ENCODE peak calls at places on chromosome 5, in six cellular contexts. Z, Y, X, U, A and J are unnamed samples.

GRCh38 chr5:66410056-66410455 is 186.1 kb upstream of the MAST4 start:
- DNase-seq in Y (no peak), U (no peak), A (no peak), X (no peak), Z (no peak), J (no peak)

GRCh38 chr5:53922508-53923498 is 362.4 kb downstream of the NDUFS4 start:
- DNase-seq in X (no peak), A (no peak), Z (no peak), Y (no peak), U (no peak), J (no peak)

GRCh38 chr5:145117285-145117684 is 717.9 kb downstream of the PRELID2 start:
- DNase-seq in Y (no peak), Z (no peak), X (no peak), U (no peak), A (no peak), J (no peak)

GRCh38 chr5:157080291-157080690 is 21.4 kb upstream of the HAVCR1 start:
- DNase-seq in Y (no peak), Z (no peak), A (no peak), X (no peak), U (no peak), J (no peak)

GRCh38 chr5:107794731-107795130 is 124.0 kb upstream of the EFNA5 start:
- DNase-seq in Z (no peak), U (no peak), Y (no peak), X (peak), A (no peak), J (peak)

GRCh38 chr5:136730426-136730825 is 365.1 kb upstream of the TRPC7 start:
- DNase-seq in X (no peak), A (no peak), U (no peak), Z (no peak), Y (no peak), J (no peak)

GRCh38 chr5:39501403-39501802 is 76.6 kb upstream of the DAB2 start:
- DNase-seq in Z (no peak), U (no peak), A (no peak), X (peak), Y (no peak), J (peak)

GRCh38 chr5:162434311-162434710 is 366.7 kb downstream of the GABRG2 start:
- DNase-seq in A (no peak), Z (no peak), X (no peak), U (no peak), Y (no peak), J (no peak)

GRCh38 chr5:80569961-80570786 is at the start of gene ANKRD34B:
- DNase-seq in U (no peak), Z (peak), X (no peak), Y (no peak), A (peak), J (no peak)

GRCh38 chr5:154371687-154372086 is 74.1 kb upstream of the SAP30L start:
- DNase-seq in X (peak), Y (no peak), U (peak), Z (no peak), A (no peak), J (peak)

GRCh38 chr5:168227973-168228615 is 63.4 kb upstream of the WWC1 start:
- DNase-seq in Z (no peak), U (peak), A (no peak), X (peak), Y (no peak), J (no peak)

GRCh38 chr5:14794600-14795230 is 76.9 kb downstream of the ANKH start:
- DNase-seq in X (no peak), Y (no peak), U (no peak), A (no peak), Z (no peak), J (no peak)

GRCh38 chr5:115842089-115842881 is 550 bp downstream of the AP3S1 start:
- DNase-seq in A (peak), X (no peak), U (no peak), Z (peak), Y (peak), J (no peak)

GRCh38 chr5:155094455-155094854 is 80.9 kb downstream of the KIF4B start:
- DNase-seq in Y (no peak), U (no peak), Z (no peak), A (no peak), X (no peak), J (no peak)

GRCh38 chr5:53303105-53303504 is 177.3 kb upstream of the FST start:
- DNase-seq in X (peak), Z (no peak), Y (no peak), A (no peak), U (peak), J (peak)

GRCh38 chr5:6403416-6403815 is 25.1 kb upstream of the MED10 start:
- DNase-seq in A (no peak), Y (no peak), U (no peak), X (no peak), Z (no peak), J (no peak)

DNA sequence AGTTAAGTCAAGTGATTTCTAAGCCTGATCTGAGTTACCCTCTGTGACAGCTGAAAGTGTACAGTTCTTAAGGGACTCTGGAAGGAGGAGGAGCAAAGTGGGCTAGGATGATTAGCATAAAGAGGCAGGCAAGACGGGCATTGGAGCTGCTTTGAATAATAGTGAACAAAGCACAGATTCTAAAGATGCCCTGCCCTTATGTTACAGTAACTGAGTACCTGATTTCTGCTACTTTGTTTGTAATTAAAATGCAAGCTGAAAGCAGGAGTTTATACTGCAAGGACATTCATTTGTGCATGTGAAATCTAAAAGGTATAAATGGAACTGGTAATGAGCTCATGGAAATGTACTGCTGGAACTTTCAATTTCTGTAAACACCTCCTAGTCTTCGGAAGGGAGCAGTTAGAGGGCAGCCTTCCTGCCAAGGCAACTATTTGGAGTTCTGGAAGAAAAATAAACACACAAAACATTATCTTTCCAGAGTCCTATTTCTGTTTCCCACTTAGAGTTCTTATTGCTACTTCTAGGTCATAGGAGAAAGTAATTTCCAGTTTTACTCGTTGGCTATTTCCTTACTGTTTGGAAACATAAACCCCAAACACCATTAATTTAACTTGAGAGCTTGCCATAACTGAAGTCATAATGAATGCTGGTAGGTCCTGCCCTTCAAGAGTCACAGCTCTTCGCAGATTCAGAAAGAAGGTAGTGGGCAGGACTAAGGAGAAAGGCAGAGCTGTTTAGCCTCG is at the start of gene RANBP3L:
- DNase-seq in X (peak), A (peak), Z (no peak), Y (no peak), U (no peak), J (no peak)
- H3K4me3 ChIP-seq in X (peak), A (no peak), Z (peak), Y (no peak), U (no peak), J (peak)

GRCh38 chr5:133421394-133421793 is 190.9 kb downstream of the FSTL4 start:
- DNase-seq in A (peak), Z (no peak), U (no peak), X (peak), Y (no peak), J (no peak)
- TF ChIP-seq CTCF in A (peak), Z (no peak), U (peak), X (peak), Y (no peak), J (no peak)

GRCh38 chr5:179079165-179079987 is 19.2 kb downstream of the ZNF354C start:
- DNase-seq in U (no peak), Y (no peak), X (no peak), A (no peak), Z (no peak), J (no peak)
- H3K4me3 ChIP-seq in U (no peak), Y (no peak), X (no peak), A (no peak), Z (no peak), J (no peak)

GRCh38 chr5:149667827-149668122 is 62.3 kb upstream of the PPARGC1B start:
- DNase-seq in A (no peak), Y (no peak), Z (no peak), U (no peak), X (no peak), J (no peak)
- TF ChIP-seq CTCF in A (no peak), Y (no peak), Z (peak), U (no peak), X (no peak), J (no peak)

GRCh38 chr5:180938294-180938693 is 39.3 kb downstream of the BTNL8 start:
- DNase-seq in Y (no peak), X (no peak), U (no peak), Z (no peak), A (no peak), J (no peak)

GRCh38 chr5:180935203-180935602 is 36.2 kb downstream of the BTNL8 start:
- DNase-seq in Y (no peak), A (no peak), Z (no peak), U (no peak), X (no peak), J (no peak)

DNA sequence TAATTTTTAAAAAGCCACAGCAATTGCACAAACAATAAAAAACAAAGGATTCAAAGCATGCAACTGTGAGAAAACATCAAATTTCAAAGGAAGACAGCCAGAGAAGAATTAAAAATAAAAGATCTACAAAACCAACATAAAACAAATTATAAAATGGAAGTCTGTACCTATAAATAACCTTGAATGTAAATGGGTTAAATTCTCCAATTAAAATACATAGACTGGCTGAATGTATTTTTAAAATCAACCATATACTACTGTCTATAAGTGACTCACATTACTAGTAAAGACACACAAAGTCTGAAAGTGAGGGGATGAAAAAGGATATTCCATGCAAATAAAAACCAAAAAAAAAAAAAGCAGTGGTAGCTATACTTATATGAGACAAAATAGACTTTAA is 33.7 kb downstream of the BTNL8 start:
- DNase-seq in A (no peak), Z (no peak), X (no peak), Y (no peak), U (no peak), J (no peak)
- H3K4me3 ChIP-seq in A (no peak), Z (no peak), X (no peak), Y (no peak), U (no peak), J (no peak)

GRCh38 chr5:121890297-121890858 is 38.7 kb downstream of the FTMT start:
- DNase-seq in A (no peak), Z (no peak), U (no peak), Y (no peak), X (no peak), J (no peak)
- TF ChIP-seq CTCF in A (no peak), Z (no peak), U (no peak), Y (no peak), X (no peak), J (no peak)

DNA sequence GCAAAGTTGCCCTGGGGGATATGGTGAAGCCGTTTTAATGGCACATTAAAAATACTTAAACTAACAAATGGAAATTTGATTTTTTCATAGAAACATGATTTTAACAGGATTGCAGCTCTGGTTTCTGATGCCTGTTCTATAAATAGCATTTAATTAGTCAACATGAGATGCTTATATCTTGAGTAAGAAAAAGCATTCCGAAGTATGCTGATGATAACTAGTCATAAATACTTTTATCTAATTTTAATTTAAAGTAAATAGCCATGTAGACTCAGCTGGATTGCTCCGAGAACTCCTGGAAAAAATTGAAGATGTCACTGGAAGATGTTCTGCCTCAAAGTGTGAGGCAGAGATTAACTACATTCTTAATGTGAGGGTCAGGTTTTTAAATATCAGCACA is 53.7 kb downstream of the IPO11 start:
- DNase-seq in Z (no peak), Y (no peak), U (no peak), A (no peak), X (no peak), J (no peak)
- H3K4me3 ChIP-seq in Z (no peak), Y (no peak), U (no peak), A (no peak), X (no peak), J (no peak)

DNA sequence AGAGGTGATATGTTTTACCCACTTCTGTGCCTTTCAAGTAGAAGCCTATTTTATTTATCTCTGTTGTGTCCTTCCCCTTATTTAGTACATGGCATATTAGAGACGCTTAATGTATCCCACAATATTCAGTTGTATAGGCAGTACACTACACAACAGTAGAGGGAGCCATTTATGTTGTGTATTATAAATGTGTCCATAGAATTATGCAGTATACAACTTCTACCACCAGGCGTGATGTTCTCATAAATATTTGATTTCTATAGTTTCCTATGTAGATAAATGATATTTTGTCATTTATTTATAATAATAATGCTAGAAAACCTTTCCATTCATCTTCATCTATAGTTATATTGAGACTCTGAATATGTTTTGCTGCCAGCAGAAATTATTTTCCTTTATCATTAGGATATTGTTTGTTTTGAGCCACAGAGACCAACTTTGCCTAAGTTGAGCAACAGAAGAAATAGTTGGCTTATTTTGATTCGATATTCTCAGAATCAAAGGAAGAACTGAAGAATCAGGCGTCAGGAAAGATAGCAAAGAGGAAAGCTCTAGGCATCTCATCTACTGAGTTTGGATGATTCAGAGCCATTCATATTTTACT is 81.7 kb downstream of the ADAMTS19 start:
- DNase-seq in X (no peak), A (no peak), Z (no peak), Y (no peak), U (no peak), J (peak)
- TF ChIP-seq CTCF in X (no peak), A (no peak), Z (no peak), Y (no peak), U (no peak), J (peak)

GRCh38 chr5:17443333-17444125 is 54.5 kb upstream of the TAF11L2 start:
- DNase-seq in X (no peak), Y (no peak), A (no peak), U (no peak), Z (peak), J (no peak)
- H3K4me3 ChIP-seq in X (no peak), Y (no peak), A (no peak), U (no peak), Z (no peak), J (no peak)